ENCODE peak calls at places on chromosomes 13 and 19, in eight cellular contexts. One of them, this sample, is unnamed.

GRCh38 chr13:108266316-108266936 is 3.1 kb upstream of the TNFSF13B start:
- DNase-seq in heart left ventricle: no peak
- DNase-seq in A549: no peak
- DNase-seq in cardiac fibroblast: no peak
- DNase-seq in lower lobe of right lung: no peak
- DNase-seq in CD8-positive, alpha-beta T cell: no peak
- DNase-seq in body of pancreas: no peak
- DNase-seq in astrocyte of the spinal cord: no peak
- DNase-seq in this sample: no peak

GRCh38 chr13:75088915-75089314 is 393.1 kb downstream of the TBC1D4 start:
- DNase-seq in heart left ventricle: no peak
- DNase-seq in A549: no peak
- DNase-seq in cardiac fibroblast: no peak
- DNase-seq in lower lobe of right lung: no peak
- DNase-seq in CD8-positive, alpha-beta T cell: no peak
- DNase-seq in body of pancreas: no peak
- DNase-seq in astrocyte of the spinal cord: no peak
- DNase-seq in this sample: no peak

GRCh38 chr13:107900775-107901174 is 314.6 kb downstream of the LIG4 start:
- DNase-seq in heart left ventricle: no peak
- DNase-seq in A549: no peak
- DNase-seq in cardiac fibroblast: peak; percentile 43
- DNase-seq in lower lobe of right lung: no peak
- DNase-seq in CD8-positive, alpha-beta T cell: no peak
- DNase-seq in body of pancreas: no peak
- DNase-seq in astrocyte of the spinal cord: peak; percentile 62
- DNase-seq in this sample: no peak

GRCh38 chr19:48633148-48634035 is 3.8 kb downstream of the DBP start:
- DNase-seq in heart left ventricle: no peak
- DNase-seq in A549: no peak
- DNase-seq in cardiac fibroblast: no peak
- DNase-seq in lower lobe of right lung: no peak
- DNase-seq in CD8-positive, alpha-beta T cell: no peak
- DNase-seq in body of pancreas: no peak
- DNase-seq in astrocyte of the spinal cord: no peak
- DNase-seq in this sample: no peak

GRCh38 chr19:58361900-58362271 is 665 bp downstream of the ZNF497 start:
- DNase-seq in heart left ventricle: peak; percentile 48
- DNase-seq in A549: peak; percentile 82
- DNase-seq in cardiac fibroblast: peak; percentile 67
- DNase-seq in lower lobe of right lung: peak; percentile 77
- DNase-seq in CD8-positive, alpha-beta T cell: no peak
- DNase-seq in body of pancreas: peak; percentile 51
- DNase-seq in astrocyte of the spinal cord: no peak
- DNase-seq in this sample: peak; percentile 55

GRCh38 chr13:110627351-110627750 is 12.0 kb downstream of the NAXD start:
- DNase-seq in heart left ventricle: no peak
- DNase-seq in A549: no peak
- DNase-seq in cardiac fibroblast: no peak
- DNase-seq in lower lobe of right lung: no peak
- DNase-seq in CD8-positive, alpha-beta T cell: no peak
- DNase-seq in body of pancreas: no peak
- DNase-seq in astrocyte of the spinal cord: no peak
- DNase-seq in this sample: no peak

GRCh38 chr19:42420055-42420544 is 7.1 kb downstream of the LIPE start:
- DNase-seq in heart left ventricle: no peak
- DNase-seq in A549: peak; percentile 89
- DNase-seq in cardiac fibroblast: peak; percentile 52
- DNase-seq in lower lobe of right lung: peak; percentile 65
- DNase-seq in CD8-positive, alpha-beta T cell: peak; percentile 79
- DNase-seq in body of pancreas: peak; percentile 53
- DNase-seq in astrocyte of the spinal cord: no peak
- DNase-seq in this sample: peak; percentile 72

GRCh38 chr13:74135306-74136088 is 1.3 kb upstream of the KLF12 start:
- DNase-seq in heart left ventricle: peak; percentile 85
- DNase-seq in A549: peak; percentile 62
- DNase-seq in cardiac fibroblast: peak; percentile 81
- DNase-seq in lower lobe of right lung: peak; percentile 66
- DNase-seq in CD8-positive, alpha-beta T cell: peak; percentile 55
- DNase-seq in body of pancreas: peak; percentile 47
- DNase-seq in astrocyte of the spinal cord: peak; percentile 88
- DNase-seq in this sample: peak; percentile 89

GRCh38 chr19:17719730-17720486 is 628 bp downstream of the MAP1S start:
- DNase-seq in heart left ventricle: no peak
- DNase-seq in A549: no peak
- DNase-seq in cardiac fibroblast: no peak
- DNase-seq in lower lobe of right lung: peak; percentile 73
- DNase-seq in CD8-positive, alpha-beta T cell: peak; percentile 23
- DNase-seq in body of pancreas: peak; percentile 79
- DNase-seq in astrocyte of the spinal cord: no peak
- DNase-seq in this sample: no peak

GRCh38 chr19:31232220-31232619 is 117.0 kb downstream of the TSHZ3 start:
- DNase-seq in heart left ventricle: no peak
- DNase-seq in A549: no peak
- DNase-seq in cardiac fibroblast: no peak
- DNase-seq in lower lobe of right lung: no peak
- DNase-seq in CD8-positive, alpha-beta T cell: no peak
- DNase-seq in body of pancreas: no peak
- DNase-seq in astrocyte of the spinal cord: peak; percentile 53
- DNase-seq in this sample: no peak

GRCh38 chr19:4374451-4375163 is 25.7 kb downstream of the SH3GL1 start:
- DNase-seq in heart left ventricle: peak; percentile 55
- DNase-seq in A549: peak; percentile 85
- DNase-seq in cardiac fibroblast: peak; percentile 88
- DNase-seq in lower lobe of right lung: peak; percentile 74
- DNase-seq in CD8-positive, alpha-beta T cell: no peak
- DNase-seq in body of pancreas: peak; percentile 84
- DNase-seq in astrocyte of the spinal cord: peak; percentile 84
- DNase-seq in this sample: peak; percentile 99

GRCh38 chr13:50081106-50081898 is 66.1 kb downstream of the KCNRG start:
- DNase-seq in heart left ventricle: peak; percentile 58
- DNase-seq in A549: peak; percentile 43
- DNase-seq in cardiac fibroblast: no peak
- DNase-seq in lower lobe of right lung: peak; percentile 66
- DNase-seq in CD8-positive, alpha-beta T cell: peak; percentile 52
- DNase-seq in body of pancreas: peak; percentile 43
- DNase-seq in astrocyte of the spinal cord: peak; percentile 39
- DNase-seq in this sample: no peak

GRCh38 chr13:22077205-22077683 is 406.4 kb downstream of the FGF9 start:
- DNase-seq in heart left ventricle: no peak
- DNase-seq in A549: no peak
- DNase-seq in cardiac fibroblast: no peak
- DNase-seq in lower lobe of right lung: no peak
- DNase-seq in CD8-positive, alpha-beta T cell: no peak
- DNase-seq in body of pancreas: no peak
- DNase-seq in astrocyte of the spinal cord: no peak
- DNase-seq in this sample: no peak

GRCh38 chr13:43363156-43363918 is 340.0 kb downstream of the DNAJC15 start:
- DNase-seq in heart left ventricle: no peak
- DNase-seq in A549: no peak
- DNase-seq in cardiac fibroblast: peak; percentile 68
- DNase-seq in lower lobe of right lung: no peak
- DNase-seq in CD8-positive, alpha-beta T cell: no peak
- DNase-seq in body of pancreas: no peak
- DNase-seq in astrocyte of the spinal cord: peak; percentile 65
- DNase-seq in this sample: peak; percentile 62

GRCh38 chr19:35949131-35949530 is 13.0 kb downstream of the LRFN3 start:
- DNase-seq in heart left ventricle: no peak
- DNase-seq in A549: peak; percentile 42
- DNase-seq in cardiac fibroblast: no peak
- DNase-seq in lower lobe of right lung: no peak
- DNase-seq in CD8-positive, alpha-beta T cell: no peak
- DNase-seq in body of pancreas: no peak
- DNase-seq in astrocyte of the spinal cord: no peak
- DNase-seq in this sample: no peak

GRCh38 chr13:94947965-94948371 is 235.6 kb upstream of the SOX21 start:
- DNase-seq in heart left ventricle: no peak
- DNase-seq in A549: no peak
- DNase-seq in cardiac fibroblast: no peak
- DNase-seq in lower lobe of right lung: no peak
- DNase-seq in CD8-positive, alpha-beta T cell: no peak
- DNase-seq in body of pancreas: no peak
- DNase-seq in astrocyte of the spinal cord: peak; percentile 58
- DNase-seq in this sample: no peak

GRCh38 chr13:113532156-113532806 is 41.8 kb upstream of the DCUN1D2 start:
- DNase-seq in heart left ventricle: peak; percentile 45
- DNase-seq in A549: no peak
- DNase-seq in cardiac fibroblast: no peak
- DNase-seq in lower lobe of right lung: peak; percentile 25
- DNase-seq in CD8-positive, alpha-beta T cell: no peak
- DNase-seq in body of pancreas: no peak
- DNase-seq in astrocyte of the spinal cord: peak; percentile 17
- DNase-seq in this sample: no peak

GRCh38 chr13:101149735-101150380 is 266.4 kb downstream of the NALCN start:
- DNase-seq in heart left ventricle: no peak
- DNase-seq in A549: peak; percentile 13
- DNase-seq in cardiac fibroblast: peak; percentile 30
- DNase-seq in lower lobe of right lung: no peak
- DNase-seq in CD8-positive, alpha-beta T cell: no peak
- DNase-seq in body of pancreas: no peak
- DNase-seq in astrocyte of the spinal cord: peak; percentile 51
- DNase-seq in this sample: peak; percentile 72

GRCh38 chr19:38433268-38433733 is at the start of gene RYR1:
- DNase-seq in heart left ventricle: peak; percentile 40
- DNase-seq in A549: no peak
- DNase-seq in cardiac fibroblast: peak; percentile 26
- DNase-seq in lower lobe of right lung: peak; percentile 79
- DNase-seq in CD8-positive, alpha-beta T cell: peak; percentile 37
- DNase-seq in body of pancreas: peak; percentile 38
- DNase-seq in astrocyte of the spinal cord: no peak
- DNase-seq in this sample: peak; percentile 43

GRCh38 chr19:3160219-3160618 is 18.4 kb upstream of the S1PR4 start:
- DNase-seq in heart left ventricle: no peak
- DNase-seq in A549: no peak
- DNase-seq in cardiac fibroblast: no peak
- DNase-seq in lower lobe of right lung: no peak
- DNase-seq in CD8-positive, alpha-beta T cell: no peak
- DNase-seq in body of pancreas: no peak
- DNase-seq in astrocyte of the spinal cord: no peak
- DNase-seq in this sample: no peak

GRCh38 chr13:78121459-78122348 is 203.1 kb upstream of the EDNRB start:
- DNase-seq in heart left ventricle: peak; percentile 30
- DNase-seq in A549: peak; percentile 57
- DNase-seq in cardiac fibroblast: peak; percentile 85
- DNase-seq in lower lobe of right lung: no peak
- DNase-seq in CD8-positive, alpha-beta T cell: peak; percentile 30
- DNase-seq in body of pancreas: peak; percentile 44
- DNase-seq in astrocyte of the spinal cord: peak; percentile 73
- DNase-seq in this sample: peak; percentile 71
- TF ChIP-seq CTCF in heart left ventricle: peak; percentile 89
- TF ChIP-seq CTCF in A549: peak; percentile 58
- TF ChIP-seq CTCF in cardiac fibroblast: peak; percentile 69
- TF ChIP-seq CTCF in lower lobe of right lung: peak; percentile 88
- TF ChIP-seq CTCF in CD8-positive, alpha-beta T cell: peak; percentile 90
- TF ChIP-seq CTCF in body of pancreas: peak; percentile 76
- TF ChIP-seq CTCF in astrocyte of the spinal cord: peak; percentile 83
- TF ChIP-seq CTCF in this sample: peak; percentile 81

DNA sequence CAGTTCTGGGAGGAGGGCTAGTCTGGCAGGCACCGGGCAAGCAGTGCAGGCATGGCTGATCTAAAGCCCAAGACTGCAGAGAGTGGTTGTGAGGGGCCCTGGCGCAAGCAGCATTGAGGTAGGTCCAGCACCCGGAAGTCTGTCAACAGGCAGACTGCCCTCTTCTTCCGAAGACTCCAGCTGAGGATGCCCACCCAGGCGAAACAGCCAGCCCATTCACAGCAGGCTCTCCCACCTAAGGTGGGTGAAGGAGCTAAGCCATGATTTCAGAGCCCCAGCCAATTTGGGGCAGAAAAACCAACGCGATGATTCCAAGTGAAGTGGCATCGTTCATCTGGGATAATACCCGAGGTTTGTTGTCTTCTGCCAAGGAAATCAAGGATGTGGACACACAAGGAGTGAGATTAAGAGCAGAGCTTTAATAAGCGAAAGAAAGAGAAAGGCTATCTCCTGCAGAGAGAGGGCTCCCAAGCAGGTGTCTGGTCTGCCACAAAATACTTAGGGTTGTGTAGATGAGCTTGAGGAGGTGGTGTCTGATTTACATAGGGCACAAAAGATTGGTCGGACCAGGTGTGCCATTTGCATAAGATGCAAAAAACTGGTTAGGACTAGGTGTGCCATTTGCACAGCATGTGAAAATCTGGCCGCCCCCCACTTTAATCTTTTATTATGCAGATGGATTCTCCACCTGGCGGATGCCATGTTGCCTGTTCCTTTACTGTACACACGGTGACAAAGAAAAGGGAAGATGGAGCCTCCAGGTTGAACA is 22.6 kb downstream of the FAM124A start:
- DNase-seq in heart left ventricle: no peak
- DNase-seq in A549: no peak
- DNase-seq in cardiac fibroblast: no peak
- DNase-seq in lower lobe of right lung: no peak
- DNase-seq in CD8-positive, alpha-beta T cell: no peak
- DNase-seq in body of pancreas: no peak
- DNase-seq in astrocyte of the spinal cord: no peak
- DNase-seq in this sample: no peak
- H3K4me3 ChIP-seq in heart left ventricle: no peak overlapping the region
- H3K4me3 ChIP-seq in A549: no peak overlapping the region
- H3K4me3 ChIP-seq in cardiac fibroblast: no peak overlapping the region
- H3K4me3 ChIP-seq in lower lobe of right lung: no peak overlapping the region
- H3K4me3 ChIP-seq in CD8-positive, alpha-beta T cell: no peak overlapping the region
- H3K4me3 ChIP-seq in body of pancreas: no peak overlapping the region
- H3K4me3 ChIP-seq in astrocyte of the spinal cord: no peak overlapping the region
- H3K4me3 ChIP-seq in this sample: no peak overlapping the region

GRCh38 chr13:72384186-72384823 is 343.1 kb downstream of the MZT1 start:
- DNase-seq in heart left ventricle: no peak
- DNase-seq in A549: no peak
- DNase-seq in cardiac fibroblast: peak; percentile 24
- DNase-seq in lower lobe of right lung: no peak
- DNase-seq in CD8-positive, alpha-beta T cell: no peak
- DNase-seq in body of pancreas: no peak
- DNase-seq in astrocyte of the spinal cord: no peak
- DNase-seq in this sample: no peak
- TF ChIP-seq CTCF in heart left ventricle: no peak
- TF ChIP-seq CTCF in A549: no peak
- TF ChIP-seq CTCF in cardiac fibroblast: no peak
- TF ChIP-seq CTCF in lower lobe of right lung: no peak
- TF ChIP-seq CTCF in CD8-positive, alpha-beta T cell: no peak
- TF ChIP-seq CTCF in body of pancreas: no peak
- TF ChIP-seq CTCF in astrocyte of the spinal cord: no peak
- TF ChIP-seq CTCF in this sample: no peak

DNA sequence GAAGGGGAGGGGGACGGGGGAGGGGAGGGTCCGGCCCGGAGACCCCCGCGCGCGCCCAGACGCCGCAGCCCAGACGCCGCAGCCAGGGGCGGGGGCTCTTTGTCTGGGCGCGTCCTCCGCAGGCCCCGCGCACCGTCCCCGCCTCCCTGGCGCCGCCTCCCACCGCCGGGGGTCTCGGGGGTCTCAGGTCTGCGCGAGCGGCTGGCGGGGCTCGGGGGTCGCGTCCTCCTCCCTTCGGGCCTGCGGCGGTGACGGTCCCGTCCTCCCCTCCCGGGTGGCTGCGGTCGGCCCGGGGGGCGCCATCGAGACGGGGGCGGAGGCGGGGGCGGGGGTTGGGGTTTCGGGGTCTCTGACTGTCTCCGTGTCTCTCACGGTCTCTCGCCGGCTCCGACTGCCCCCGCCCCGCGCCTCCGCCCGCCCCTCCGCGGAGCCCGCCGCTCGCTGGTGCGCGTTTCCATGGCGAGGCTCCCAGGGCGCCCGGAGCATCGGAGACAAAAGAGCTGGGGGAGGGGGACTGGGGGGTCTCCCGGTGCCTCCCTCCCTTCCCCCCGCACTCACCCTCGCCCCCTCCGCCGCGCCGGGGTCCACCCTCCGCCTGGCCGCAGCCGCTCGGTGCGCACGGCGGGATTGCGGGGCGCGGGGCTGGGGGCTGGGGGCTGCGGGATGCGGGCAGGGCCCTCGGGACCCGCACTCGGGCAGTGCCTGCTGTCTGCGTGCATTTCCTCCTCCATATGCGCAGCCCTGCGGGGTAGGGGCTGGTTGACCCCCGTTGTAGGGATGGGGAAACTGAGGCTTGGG is 420 bp upstream of the PLPPR3 start:
- DNase-seq in heart left ventricle: no peak
- DNase-seq in A549: no peak
- DNase-seq in cardiac fibroblast: no peak
- DNase-seq in lower lobe of right lung: no peak
- DNase-seq in CD8-positive, alpha-beta T cell: no peak
- DNase-seq in body of pancreas: no peak
- DNase-seq in astrocyte of the spinal cord: no peak
- DNase-seq in this sample: no peak
- H3K4me3 ChIP-seq in heart left ventricle: peak overlapping the region; percentile 49
- H3K4me3 ChIP-seq in A549: peak overlapping the region; percentile 73
- H3K4me3 ChIP-seq in cardiac fibroblast: no peak overlapping the region
- H3K4me3 ChIP-seq in lower lobe of right lung: peak overlapping the region; percentile 39
- H3K4me3 ChIP-seq in CD8-positive, alpha-beta T cell: no peak overlapping the region
- H3K4me3 ChIP-seq in body of pancreas: no peak overlapping the region
- H3K4me3 ChIP-seq in astrocyte of the spinal cord: peak overlapping the region; percentile 10
- H3K4me3 ChIP-seq in this sample: peak overlapping the region; percentile 18

This sample was measured in foreskin fibroblast.